ENCODE peak calls at places on chromosomes 2 and 18, in nine cellular contexts. W, N, H, B, U, C, A, M and J are unnamed samples.

GRCh38 chr2:176088048-176088936 is 4.2 kb upstream of the HOXD13 start:
- DNase-seq in W (peak), N (no peak), H (no peak), B (peak), U (peak), C (no peak), A (no peak), M (no peak), J (peak)

GRCh38 chr2:241636983-241637232 is at the start of gene THAP4:
- DNase-seq in W (no peak), N (peak), H (no peak), B (no peak), U (no peak), C (peak), A (peak), M (peak), J (peak)

GRCh38 chr2:157106950-157107349 is 150.6 kb upstream of the GALNT5 start:
- DNase-seq in W (no peak), N (no peak), H (no peak), B (no peak), U (no peak), C (no peak), A (no peak), M (no peak), J (no peak)

GRCh38 chr2:163774862-163775261 is 39.1 kb upstream of the FIGN start:
- DNase-seq in W (no peak), N (no peak), H (no peak), B (peak), U (no peak), C (no peak), A (no peak), M (no peak), J (no peak)

GRCh38 chr2:233821196-233821595 is 33.1 kb downstream of the HJURP start:
- DNase-seq in W (no peak), N (peak), H (no peak), B (no peak), U (no peak), C (no peak), A (no peak), M (no peak), J (no peak)

GRCh38 chr18:72867721-72868665 is at the start of gene NETO1:
- DNase-seq in W (peak), N (no peak), H (no peak), B (no peak), U (no peak), C (no peak), A (no peak), M (no peak), J (no peak)

GRCh38 chr2:237574894-237575868 is 8.8 kb downstream of the PRLH start:
- DNase-seq in W (no peak), N (peak), H (no peak), B (no peak), U (no peak), C (no peak), A (peak), M (no peak), J (no peak)

GRCh38 chr2:182372661-182373060 is 54.2 kb downstream of the PDE1A start:
- DNase-seq in W (no peak), N (peak), H (no peak), B (peak), U (no peak), C (peak), A (no peak), M (no peak), J (no peak)

GRCh38 chr18:60292186-60292585 is 80.4 kb downstream of the MC4R start:
- DNase-seq in W (no peak), N (no peak), H (no peak), B (no peak), U (no peak), C (no peak), A (no peak), M (no peak), J (no peak)

GRCh38 chr2:208279236-208279635 is 13.2 kb downstream of the PIKFYVE start:
- DNase-seq in W (no peak), N (no peak), H (no peak), B (no peak), U (no peak), C (no peak), A (no peak), M (no peak), J (no peak)

GRCh38 chr2:8575011-8575750 is 106.7 kb upstream of the ID2 start:
- DNase-seq in W (no peak), N (peak), H (peak), B (no peak), U (peak), C (peak), A (no peak), M (peak), J (no peak)
- H3K4me3 ChIP-seq in W (no peak), N (no peak), H (peak), B (no peak), U (no peak), C (no peak), A (no peak), M (peak), J (no peak)

GRCh38 chr2:205764502-205764815 is 82.2 kb downstream of the NRP2 start:
- DNase-seq in W (no peak), N (peak), H (no peak), B (no peak), U (no peak), C (no peak), A (no peak), M (no peak), J (no peak)
- H3K4me3 ChIP-seq in W (no peak), N (no peak), H (no peak), B (no peak), U (no peak), C (no peak), A (no peak), M (no peak), J (no peak)

DNA sequence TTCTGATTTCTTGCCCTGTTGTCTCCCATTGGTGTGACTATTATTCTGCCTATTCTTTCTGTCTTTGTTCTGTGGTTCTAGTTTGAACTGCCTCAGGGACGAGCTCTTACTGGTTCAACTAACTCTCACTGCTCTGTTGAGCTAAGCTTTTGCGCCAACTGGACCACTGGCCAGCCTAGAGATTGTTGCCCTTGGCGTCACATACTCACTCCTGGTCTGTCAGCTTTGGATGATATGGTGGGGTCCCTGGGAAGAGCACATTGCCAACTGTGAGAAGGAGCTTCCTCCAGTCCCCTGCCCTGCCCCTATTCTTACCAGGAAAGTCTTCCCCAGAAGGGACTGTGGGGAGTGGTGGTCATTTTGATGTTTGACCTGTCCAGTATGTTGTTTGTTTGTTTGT is 6.0 kb downstream of the MTHFD2 start:
- DNase-seq in W (no peak), N (no peak), H (no peak), B (no peak), U (no peak), C (no peak), A (no peak), M (no peak), J (no peak)
- H3K4me3 ChIP-seq in W (no peak), N (no peak), H (no peak), B (no peak), U (peak), C (no peak), A (no peak), M (no peak), J (no peak)

GRCh38 chr18:57956495-57956894 is 87.5 kb upstream of the NEDD4L start:
- DNase-seq in W (no peak), N (no peak), H (no peak), B (no peak), U (no peak), C (no peak), A (no peak), M (no peak), J (no peak)
- H3K4me3 ChIP-seq in W (no peak), N (no peak), H (no peak), B (no peak), U (no peak), C (no peak), A (no peak), M (no peak), J (no peak)

DNA sequence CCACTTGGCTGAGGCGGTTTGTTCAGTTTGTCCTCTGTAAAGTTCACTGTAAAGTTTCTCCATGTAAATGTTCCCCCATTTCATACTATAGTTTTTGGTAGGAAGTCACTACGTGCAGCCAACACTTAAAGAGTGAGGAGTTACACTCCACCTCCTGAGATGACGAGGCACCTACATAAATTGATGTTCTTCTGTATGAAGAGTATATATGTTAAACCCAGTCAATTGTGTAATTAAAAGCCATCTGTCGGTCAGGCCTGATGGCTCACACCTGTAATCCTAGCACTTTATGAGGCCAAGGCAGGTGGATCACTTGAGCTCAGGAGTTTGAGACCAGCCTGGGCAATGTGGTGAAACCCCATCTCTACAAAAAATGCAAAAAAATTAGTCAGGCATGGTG is 7.6 kb downstream of the PIGN start:
- DNase-seq in W (no peak), N (no peak), H (peak), B (no peak), U (no peak), C (no peak), A (no peak), M (no peak), J (no peak)
- H3K4me3 ChIP-seq in W (no peak), N (no peak), H (peak), B (no peak), U (no peak), C (no peak), A (no peak), M (no peak), J (no peak)

DNA sequence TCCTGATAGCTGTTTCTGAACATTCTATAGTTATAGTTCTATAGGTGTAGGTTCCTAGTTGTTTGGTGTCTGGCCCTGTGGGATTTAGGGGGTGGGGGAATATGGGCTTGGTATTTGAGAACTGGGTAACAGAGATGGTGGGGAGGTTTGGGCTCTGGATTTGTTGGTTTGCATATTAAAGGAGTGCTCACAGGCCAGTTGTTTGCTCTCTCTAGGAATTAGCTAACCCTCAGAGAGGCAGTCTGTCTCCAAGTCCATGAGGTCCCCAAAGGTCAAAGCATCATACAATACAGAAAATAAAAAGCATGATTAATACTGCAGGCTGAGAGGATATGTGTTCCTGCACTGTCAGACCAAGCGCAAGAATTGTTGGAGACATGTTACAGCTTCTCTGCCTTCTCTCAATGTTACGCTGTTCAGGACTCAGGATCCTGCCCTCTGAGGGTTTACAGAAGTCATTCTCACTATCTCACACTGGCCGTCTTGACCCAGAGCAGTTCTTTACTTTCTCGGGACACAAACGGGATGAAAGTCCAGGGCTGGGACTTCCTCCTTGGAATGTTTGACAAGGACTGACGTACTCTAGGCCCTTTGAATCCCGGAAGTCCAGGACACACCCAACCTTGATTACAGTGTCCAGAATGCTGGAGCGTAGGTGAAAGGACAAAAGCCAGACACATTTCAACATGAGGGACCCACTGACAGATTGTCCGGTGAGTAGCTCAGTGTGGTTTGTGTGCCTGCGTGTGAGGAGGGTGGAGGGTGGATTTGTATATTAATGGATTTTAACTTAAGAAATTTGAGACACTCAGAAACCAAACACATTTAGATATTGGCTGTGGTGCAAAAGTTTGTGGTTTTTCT is at the start of gene NOSTRIN:
- DNase-seq in W (no peak), N (no peak), H (no peak), B (no peak), U (no peak), C (peak), A (peak), M (no peak), J (no peak)
- H3K4me3 ChIP-seq in W (no peak), N (no peak), H (no peak), B (no peak), U (no peak), C (peak), A (peak), M (no peak), J (no peak)

GRCh38 chr2:3242747-3243369 is 134.8 kb downstream of the EIPR1 start:
- DNase-seq in W (no peak), N (no peak), H (no peak), B (no peak), U (peak), C (no peak), A (no peak), M (peak), J (peak)
- H3K4me3 ChIP-seq in W (no peak), N (no peak), H (no peak), B (no peak), U (no peak), C (no peak), A (no peak), M (peak), J (no peak)

DNA sequence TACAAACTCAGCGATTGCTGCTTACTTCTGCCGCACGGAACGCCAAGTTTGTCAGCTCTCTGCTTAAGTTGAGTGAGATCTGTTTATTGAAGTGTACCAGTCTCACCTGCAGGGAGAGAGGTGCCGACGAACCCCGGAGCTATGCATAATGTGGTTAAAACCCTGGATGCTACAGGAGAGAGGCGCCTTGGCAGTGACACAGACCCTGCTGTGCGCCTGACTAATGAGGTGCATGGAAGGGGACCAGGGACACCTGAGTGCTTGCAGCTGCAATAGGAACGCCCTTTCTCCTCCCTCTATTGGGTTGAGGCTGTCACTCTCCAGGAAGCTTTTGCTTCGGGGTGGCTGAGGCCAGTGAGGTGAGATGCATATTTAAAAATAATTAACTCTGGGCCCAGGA is 1.0 kb downstream of the SLC9A2 start:
- DNase-seq in W (no peak), N (no peak), H (no peak), B (no peak), U (no peak), C (no peak), A (no peak), M (no peak), J (no peak)
- H3K4me3 ChIP-seq in W (no peak), N (no peak), H (no peak), B (no peak), U (no peak), C (no peak), A (no peak), M (no peak), J (no peak)

GRCh38 chr18:23487738-23488625 is 15.3 kb upstream of the RMC1 start:
- DNase-seq in W (no peak), N (no peak), H (peak), B (peak), U (no peak), C (no peak), A (no peak), M (peak), J (peak)
- H3K4me3 ChIP-seq in W (no peak), N (peak), H (peak), B (peak), U (no peak), C (peak), A (no peak), M (peak), J (no peak)